ENCODE peak calls at places on chromosomes 16 and 17, in ten cellular contexts. O is DND-41, T is fibroblast of lung, Q is endodermal cell, I is Karpas-422, P is mesendoderm, S is mammary epithelial cell, V is IMR-90, Z is neural progenitor cell, H is NT2/D1. B is an unnamed sample.

GRCh38 chr17:69447726-69448125 is 33.2 kb downstream of the MAP2K6 start:
- DNase-seq in O (no peak), T (peak; percentile 30), Q (peak; percentile 68), I (no peak), P (no peak), S (no peak), V (no peak), Z (no peak), H (no peak), B (no peak)

GRCh38 chr17:72408122-72408382 is 287.2 kb downstream of the SOX9 start:
- DNase-seq in O (no peak), T (no peak), Q (no peak), I (no peak), P (no peak), S (no peak), V (no peak), Z (no peak), H (no peak), B (no peak)

GRCh38 chr17:51853857-51854256 is 304.7 kb downstream of the CA10 start:
- DNase-seq in O (no peak), T (no peak), Q (no peak), I (no peak), P (no peak), S (peak; percentile 28), V (no peak), Z (no peak), H (no peak), B (no peak)

GRCh38 chr16:31355701-31356100 is 725 bp downstream of the ITGAX start:
- DNase-seq in O (no peak), T (no peak), Q (no peak), I (no peak), P (no peak), S (no peak), V (no peak), Z (no peak), H (no peak), B (no peak)

GRCh38 chr16:89624775-89625761 is 11.6 kb downstream of the DPEP1 start:
- DNase-seq in O (no peak), T (no peak), Q (no peak), I (no peak), P (no peak), S (no peak), V (no peak), Z (no peak), H (no peak), B (no peak)

GRCh38 chr17:13346081-13346533 is 255.6 kb downstream of the HS3ST3A1 start:
- DNase-seq in O (no peak), T (peak; percentile 98), Q (peak; percentile 86), I (no peak), P (peak; percentile 37), S (peak; percentile 93), V (peak; percentile 97), Z (no peak), H (peak; percentile 63), B (no peak)

GRCh38 chr17:79705674-79706073 is 25.1 kb upstream of the ENPP7 start:
- DNase-seq in O (no peak), T (no peak), Q (no peak), I (no peak), P (no peak), S (no peak), V (no peak), Z (no peak), H (no peak), B (no peak)

GRCh38 chr16:69567031-69567680 is 1.4 kb downstream of the NFAT5 start:
- DNase-seq in O (peak; percentile 12), T (no peak), Q (peak; percentile 68), I (peak; percentile 67), P (peak; percentile 67), S (peak; percentile 78), V (peak; percentile 33), Z (no peak), H (no peak), B (peak; percentile 67)

GRCh38 chr17:74796211-74796610 is 20.1 kb upstream of the NAT9 start:
- DNase-seq in O (no peak), T (no peak), Q (no peak), I (no peak), P (no peak), S (no peak), V (no peak), Z (no peak), H (no peak), B (no peak)
- H3K36me3 ChIP-seq in O (peaks cover 43% of the 10 kb centered on the region), T (peaks cover 12% of the 10 kb centered on the region), Q (peaks cover 83% of the 10 kb centered on the region), I (no peaks in the 10 kb centered on the region), P (peaks cover 10% of the 10 kb centered on the region), S (peaks cover 7% of the 10 kb centered on the region), V (peaks cover 39% of the 10 kb centered on the region), Z (no peaks in the 10 kb centered on the region), H (peaks cover 89% of the 10 kb centered on the region), B (peaks cover 9% of the 10 kb centered on the region)

GRCh38 chr16:55759983-55760664 is 72.8 kb downstream of the CES1 start:
- DNase-seq in O (no peak), T (peak; percentile 48), Q (peak; percentile 84), I (no peak), P (peak; percentile 46), S (no peak), V (no peak), Z (peak; percentile 87), H (no peak), B (no peak)

GRCh38 chr16:55765161-55765560 is 67.7 kb downstream of the CES1 start:
- DNase-seq in O (no peak), T (no peak), Q (no peak), I (peak; percentile 33), P (no peak), S (no peak), V (no peak), Z (no peak), H (no peak), B (no peak)

GRCh38 chr16:55756963-55757362 is 75.9 kb downstream of the CES1 start:
- DNase-seq in O (no peak), T (peak; percentile 2), Q (no peak), I (no peak), P (no peak), S (no peak), V (no peak), Z (no peak), H (no peak), B (no peak)

DNA sequence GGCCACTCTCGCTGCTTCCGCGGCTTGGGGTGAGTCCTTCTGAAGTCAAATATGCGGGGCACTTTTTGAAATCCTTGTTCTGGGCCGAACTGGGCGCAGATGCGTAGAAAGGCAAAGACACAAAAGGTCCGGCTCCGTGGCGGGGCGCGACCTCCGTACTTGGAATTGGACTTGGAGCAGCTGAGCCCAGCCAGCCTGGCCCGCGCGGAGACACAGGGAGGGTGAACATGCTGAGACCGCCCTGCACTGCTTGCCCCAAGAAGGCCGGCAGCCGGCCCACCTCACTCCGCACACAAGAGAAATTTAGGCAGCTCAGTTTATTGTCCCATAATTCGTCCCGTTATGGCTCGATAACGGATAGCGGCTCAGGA is 72.2 kb downstream of the CES1 start:
- DNase-seq in O (no peak), T (peak; percentile 58), Q (no peak), I (no peak), P (no peak), S (no peak), V (no peak), Z (no peak), H (no peak), B (no peak)
- H3K9ac ChIP-seq in O (no peak overlapping the region), T (no peak overlapping the region), Q (no peak overlapping the region), I (no peak overlapping the region), P (peak overlapping the region; percentile 32), S (no peak overlapping the region), V (no peak overlapping the region), Z (no peak overlapping the region), H (no peak overlapping the region), B (no peak overlapping the region)

GRCh38 chr16:4388275-4389021 is 16.8 kb downstream of the VASN start:
- DNase-seq in O (no peak), T (no peak), Q (peak; percentile 77), I (no peak), P (peak; percentile 85), S (no peak), V (no peak), Z (no peak), H (no peak), B (no peak)

GRCh38 chr16:4389051-4389955 is 17.7 kb downstream of the VASN start:
- DNase-seq in O (no peak), T (no peak), Q (peak; percentile 61), I (no peak), P (no peak), S (no peak), V (no peak), Z (no peak), H (no peak), B (no peak)

GRCh38 chr16:4391635-4392381 is 20.2 kb downstream of the VASN start:
- DNase-seq in O (peak; percentile 70), T (no peak), Q (peak; percentile 86), I (no peak), P (peak; percentile 77), S (no peak), V (no peak), Z (peak; percentile 67), H (no peak), B (no peak)

GRCh38 chr16:4392382-4393242 is 21.0 kb downstream of the VASN start:
- DNase-seq in O (no peak), T (peak; percentile 57), Q (peak; percentile 91), I (no peak), P (peak; percentile 92), S (peak; percentile 62), V (peak; percentile 86), Z (peak; percentile 68), H (no peak), B (no peak)

GRCh38 chr16:4390266-4391260 is 18.9 kb downstream of the VASN start:
- DNase-seq in O (no peak), T (no peak), Q (peak; percentile 80), I (peak; percentile 69), P (peak; percentile 70), S (no peak), V (no peak), Z (peak; percentile 50), H (no peak), B (no peak)
- H3K36me3 ChIP-seq in O (peaks cover 76% of the 10 kb centered on the region), T (peaks cover 11% of the 10 kb centered on the region), Q (peaks cover 4% of the 10 kb centered on the region), I (no peaks in the 10 kb centered on the region), P (no peaks in the 10 kb centered on the region), S (no peaks in the 10 kb centered on the region), V (peaks cover 7% of the 10 kb centered on the region), Z (no peaks in the 10 kb centered on the region), H (peaks cover 19% of the 10 kb centered on the region), B (peaks cover 28% of the 10 kb centered on the region)

GRCh38 chr17:78485416-78486168 is 91.6 kb downstream of the DNAH17 start:
- DNase-seq in O (no peak), T (no peak), Q (no peak), I (no peak), P (peak; percentile 25), S (no peak), V (no peak), Z (no peak), H (no peak), B (no peak)

GRCh38 chr17:78488156-78488555 is 89.0 kb downstream of the DNAH17 start:
- DNase-seq in O (no peak), T (no peak), Q (no peak), I (no peak), P (no peak), S (no peak), V (no peak), Z (no peak), H (no peak), B (no peak)

GRCh38 chr17:78486946-78487680 is 90.1 kb downstream of the DNAH17 start:
- DNase-seq in O (no peak), T (no peak), Q (no peak), I (no peak), P (no peak), S (no peak), V (no peak), Z (no peak), H (no peak), B (no peak)

GRCh38 chr17:78486228-78486802 is 90.9 kb downstream of the DNAH17 start:
- DNase-seq in O (no peak), T (no peak), Q (no peak), I (no peak), P (no peak), S (no peak), V (no peak), Z (no peak), H (no peak), B (no peak)

DNA sequence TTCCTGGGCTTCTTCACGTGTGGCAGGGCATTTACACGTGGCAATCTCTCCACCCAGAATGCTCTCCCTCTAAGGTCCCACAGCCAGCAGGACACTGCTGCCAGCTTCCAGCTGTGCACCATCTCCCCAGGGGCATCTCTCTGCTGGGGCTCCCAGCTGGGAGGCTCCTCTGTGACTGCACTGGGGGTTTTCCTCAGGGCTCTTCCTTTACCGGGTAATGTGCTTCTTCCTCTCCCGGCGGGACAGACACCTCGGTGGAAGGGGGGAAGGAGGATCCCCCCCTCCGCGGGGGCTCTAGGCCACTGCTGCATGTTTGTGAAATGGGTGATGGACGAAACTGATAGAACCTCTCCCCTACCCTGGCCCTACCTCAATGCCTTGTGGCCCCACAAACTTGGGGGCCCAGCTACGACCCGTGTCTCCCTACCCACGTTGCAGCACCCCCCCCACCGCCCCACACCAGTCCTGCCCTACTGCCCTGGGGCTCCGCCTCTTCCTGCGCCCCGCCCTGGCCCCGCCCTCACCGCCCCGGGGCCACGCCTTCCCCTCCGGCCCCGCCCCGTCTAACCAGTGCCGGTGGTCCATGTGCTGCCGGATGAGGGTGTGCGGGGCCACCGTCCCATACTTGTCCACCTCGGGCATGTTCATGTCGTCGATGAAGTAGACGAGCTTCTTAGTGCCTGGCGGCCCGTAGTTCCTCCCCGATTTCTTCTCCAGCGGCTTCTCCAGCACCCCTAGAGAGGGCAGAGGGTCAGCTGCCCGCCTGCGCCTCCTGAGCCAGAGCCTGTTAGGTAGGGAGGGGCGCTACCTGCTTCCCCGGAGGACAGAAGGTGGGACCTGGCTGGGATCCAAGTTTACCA is 92.7 kb downstream of the DNAH17 start:
- DNase-seq in O (no peak), T (no peak), Q (peak; percentile 95), I (no peak), P (peak; percentile 76), S (no peak), V (no peak), Z (peak; percentile 69), H (no peak), B (peak; percentile 25)
- H3K9ac ChIP-seq in O (no peak overlapping the region), T (no peak overlapping the region), Q (no peak overlapping the region), I (no peak overlapping the region), P (peak overlapping the region; percentile 76), S (no peak overlapping the region), V (no peak overlapping the region), Z (no peak overlapping the region), H (peak overlapping the region; percentile 70), B (no peak overlapping the region)